ENCODE peak calls at places on chromosome X, in six cellular contexts. One of them, this sample, is unnamed.

GRCh38 chrX:37860731-37861130 is 13.4 kb upstream of the DYNLT3 start:
- DNase-seq in activated CD4-positive, alpha-beta T cell treated with anti-CD3 and anti-CD28 coated beads, Interleukin-2, amount 10 ng/mL, durations not matched to agents 7 days and 5 days: no peak
- DNase-seq in hypothalamus: no peak
- DNase-seq in stimulated activated CD8-positive, alpha-beta memory T cell treated with anti-CD3 and anti-CD28 coated beads, Interleukin-4, amount 100 ng/mL, for 24 hours: no peak
- DNase-seq in activated T-cell treated with anti-CD3 and anti-CD28 coated beads, Interleukin-2, amount 50 U/mL, for 72 hours: no peak
- DNase-seq in GM18507: no peak
- DNase-seq in this sample: no peak

GRCh38 chrX:103536732-103537131 is 17.4 kb upstream of the RAB40A start:
- DNase-seq in hypothalamus: no peak
- DNase-seq in activated T-cell treated with anti-CD3 and anti-CD28 coated beads, Interleukin-2, amount 50 U/mL, for 72 hours: no peak
- DNase-seq in GM18507: no peak
- DNase-seq in stimulated activated CD8-positive, alpha-beta memory T cell treated with anti-CD3 and anti-CD28 coated beads, Interleukin-4, amount 100 ng/mL, for 24 hours: no peak
- DNase-seq in activated CD4-positive, alpha-beta T cell treated with anti-CD3 and anti-CD28 coated beads, Interleukin-2, amount 10 ng/mL, durations not matched to agents 7 days and 5 days: no peak
- DNase-seq in this sample: no peak

GRCh38 chrX:9665113-9665512 is 100.5 kb downstream of the GPR143 start:
- DNase-seq in GM18507: no peak
- DNase-seq in stimulated activated CD8-positive, alpha-beta memory T cell treated with anti-CD3 and anti-CD28 coated beads, Interleukin-4, amount 100 ng/mL, for 24 hours: no peak
- DNase-seq in activated T-cell treated with anti-CD3 and anti-CD28 coated beads, Interleukin-2, amount 50 U/mL, for 72 hours: no peak
- DNase-seq in activated CD4-positive, alpha-beta T cell treated with anti-CD3 and anti-CD28 coated beads, Interleukin-2, amount 10 ng/mL, durations not matched to agents 7 days and 5 days: no peak
- DNase-seq in hypothalamus: no peak
- DNase-seq in this sample: no peak

GRCh38 chrX:10175317-10175871 is 18.6 kb downstream of the CLCN4 start:
- DNase-seq in stimulated activated CD8-positive, alpha-beta memory T cell treated with anti-CD3 and anti-CD28 coated beads, Interleukin-4, amount 100 ng/mL, for 24 hours: no peak
- DNase-seq in activated CD4-positive, alpha-beta T cell treated with anti-CD3 and anti-CD28 coated beads, Interleukin-2, amount 10 ng/mL, durations not matched to agents 7 days and 5 days: no peak
- DNase-seq in GM18507: no peak
- DNase-seq in hypothalamus: peak
- DNase-seq in activated T-cell treated with anti-CD3 and anti-CD28 coated beads, Interleukin-2, amount 50 U/mL, for 72 hours: no peak
- DNase-seq in this sample: no peak

GRCh38 chrX:120560405-120560841 is 339 bp downstream of the CUL4B start:
- DNase-seq in activated CD4-positive, alpha-beta T cell treated with anti-CD3 and anti-CD28 coated beads, Interleukin-2, amount 10 ng/mL, durations not matched to agents 7 days and 5 days: peak
- DNase-seq in hypothalamus: peak
- DNase-seq in stimulated activated CD8-positive, alpha-beta memory T cell treated with anti-CD3 and anti-CD28 coated beads, Interleukin-4, amount 100 ng/mL, for 24 hours: peak
- DNase-seq in GM18507: no peak
- DNase-seq in activated T-cell treated with anti-CD3 and anti-CD28 coated beads, Interleukin-2, amount 50 U/mL, for 72 hours: peak
- DNase-seq in this sample: no peak

GRCh38 chrX:16834811-16835210 is 35.4 kb downstream of the RBBP7 start:
- DNase-seq in hypothalamus: no peak
- DNase-seq in activated T-cell treated with anti-CD3 and anti-CD28 coated beads, Interleukin-2, amount 50 U/mL, for 72 hours: no peak
- DNase-seq in stimulated activated CD8-positive, alpha-beta memory T cell treated with anti-CD3 and anti-CD28 coated beads, Interleukin-4, amount 100 ng/mL, for 24 hours: no peak
- DNase-seq in activated CD4-positive, alpha-beta T cell treated with anti-CD3 and anti-CD28 coated beads, Interleukin-2, amount 10 ng/mL, durations not matched to agents 7 days and 5 days: no peak
- DNase-seq in GM18507: no peak
- DNase-seq in this sample: no peak

GRCh38 chrX:154490021-154490413 is 412 bp downstream of the SLC10A3 start:
- DNase-seq in hypothalamus: no peak
- DNase-seq in GM18507: no peak
- DNase-seq in activated T-cell treated with anti-CD3 and anti-CD28 coated beads, Interleukin-2, amount 50 U/mL, for 72 hours: peak
- DNase-seq in stimulated activated CD8-positive, alpha-beta memory T cell treated with anti-CD3 and anti-CD28 coated beads, Interleukin-4, amount 100 ng/mL, for 24 hours: no peak
- DNase-seq in activated CD4-positive, alpha-beta T cell treated with anti-CD3 and anti-CD28 coated beads, Interleukin-2, amount 10 ng/mL, durations not matched to agents 7 days and 5 days: peak
- DNase-seq in this sample: no peak

GRCh38 chrX:115372026-115372610 is 82.6 kb downstream of the LUZP4 start:
- DNase-seq in activated CD4-positive, alpha-beta T cell treated with anti-CD3 and anti-CD28 coated beads, Interleukin-2, amount 10 ng/mL, durations not matched to agents 7 days and 5 days: no peak
- DNase-seq in hypothalamus: no peak
- DNase-seq in GM18507: no peak
- DNase-seq in stimulated activated CD8-positive, alpha-beta memory T cell treated with anti-CD3 and anti-CD28 coated beads, Interleukin-4, amount 100 ng/mL, for 24 hours: no peak
- DNase-seq in activated T-cell treated with anti-CD3 and anti-CD28 coated beads, Interleukin-2, amount 50 U/mL, for 72 hours: no peak
- DNase-seq in this sample: no peak

GRCh38 chrX:112630187-112630586 is 49.6 kb downstream of the LHFPL1 start:
- DNase-seq in GM18507: no peak
- DNase-seq in activated CD4-positive, alpha-beta T cell treated with anti-CD3 and anti-CD28 coated beads, Interleukin-2, amount 10 ng/mL, durations not matched to agents 7 days and 5 days: no peak
- DNase-seq in hypothalamus: no peak
- DNase-seq in activated T-cell treated with anti-CD3 and anti-CD28 coated beads, Interleukin-2, amount 50 U/mL, for 72 hours: no peak
- DNase-seq in stimulated activated CD8-positive, alpha-beta memory T cell treated with anti-CD3 and anti-CD28 coated beads, Interleukin-4, amount 100 ng/mL, for 24 hours: no peak
- DNase-seq in this sample: no peak

GRCh38 chrX:129115104-129115503 is 408.2 kb downstream of the SMARCA1 start:
- DNase-seq in activated CD4-positive, alpha-beta T cell treated with anti-CD3 and anti-CD28 coated beads, Interleukin-2, amount 10 ng/mL, durations not matched to agents 7 days and 5 days: peak
- DNase-seq in activated T-cell treated with anti-CD3 and anti-CD28 coated beads, Interleukin-2, amount 50 U/mL, for 72 hours: peak
- DNase-seq in hypothalamus: no peak
- DNase-seq in stimulated activated CD8-positive, alpha-beta memory T cell treated with anti-CD3 and anti-CD28 coated beads, Interleukin-4, amount 100 ng/mL, for 24 hours: no peak
- DNase-seq in GM18507: no peak
- DNase-seq in this sample: peak

GRCh38 chrX:150465856-150466775 is 102.3 kb upstream of the MTM1 start:
- DNase-seq in activated T-cell treated with anti-CD3 and anti-CD28 coated beads, Interleukin-2, amount 50 U/mL, for 72 hours: no peak
- DNase-seq in activated CD4-positive, alpha-beta T cell treated with anti-CD3 and anti-CD28 coated beads, Interleukin-2, amount 10 ng/mL, durations not matched to agents 7 days and 5 days: no peak
- DNase-seq in GM18507: no peak
- DNase-seq in stimulated activated CD8-positive, alpha-beta memory T cell treated with anti-CD3 and anti-CD28 coated beads, Interleukin-4, amount 100 ng/mL, for 24 hours: no peak
- DNase-seq in hypothalamus: peak
- DNase-seq in this sample: no peak

GRCh38 chrX:11241720-11242119 is 51.5 kb upstream of the AMELX start:
- DNase-seq in GM18507: no peak
- DNase-seq in activated CD4-positive, alpha-beta T cell treated with anti-CD3 and anti-CD28 coated beads, Interleukin-2, amount 10 ng/mL, durations not matched to agents 7 days and 5 days: no peak
- DNase-seq in stimulated activated CD8-positive, alpha-beta memory T cell treated with anti-CD3 and anti-CD28 coated beads, Interleukin-4, amount 100 ng/mL, for 24 hours: no peak
- DNase-seq in activated T-cell treated with anti-CD3 and anti-CD28 coated beads, Interleukin-2, amount 50 U/mL, for 72 hours: no peak
- DNase-seq in hypothalamus: no peak
- DNase-seq in this sample: no peak

GRCh38 chrX:119502727-119503483 is 34.7 kb downstream of the SLC25A5 start:
- DNase-seq in GM18507: no peak
- DNase-seq in activated CD4-positive, alpha-beta T cell treated with anti-CD3 and anti-CD28 coated beads, Interleukin-2, amount 10 ng/mL, durations not matched to agents 7 days and 5 days: peak
- DNase-seq in hypothalamus: peak
- DNase-seq in activated T-cell treated with anti-CD3 and anti-CD28 coated beads, Interleukin-2, amount 50 U/mL, for 72 hours: no peak
- DNase-seq in stimulated activated CD8-positive, alpha-beta memory T cell treated with anti-CD3 and anti-CD28 coated beads, Interleukin-4, amount 100 ng/mL, for 24 hours: no peak
- DNase-seq in this sample: no peak

GRCh38 chrX:2658585-2659292 is 32.4 kb upstream of the CD99 start:
- DNase-seq in hypothalamus: no peak
- DNase-seq in activated CD4-positive, alpha-beta T cell treated with anti-CD3 and anti-CD28 coated beads, Interleukin-2, amount 10 ng/mL, durations not matched to agents 7 days and 5 days: no peak
- DNase-seq in stimulated activated CD8-positive, alpha-beta memory T cell treated with anti-CD3 and anti-CD28 coated beads, Interleukin-4, amount 100 ng/mL, for 24 hours: no peak
- DNase-seq in GM18507: no peak
- DNase-seq in activated T-cell treated with anti-CD3 and anti-CD28 coated beads, Interleukin-2, amount 50 U/mL, for 72 hours: no peak
- DNase-seq in this sample: no peak

GRCh38 chrX:134601240-134601639 is 57.0 kb downstream of the PLAC1 start:
- DNase-seq in stimulated activated CD8-positive, alpha-beta memory T cell treated with anti-CD3 and anti-CD28 coated beads, Interleukin-4, amount 100 ng/mL, for 24 hours: no peak
- DNase-seq in hypothalamus: no peak
- DNase-seq in activated CD4-positive, alpha-beta T cell treated with anti-CD3 and anti-CD28 coated beads, Interleukin-2, amount 10 ng/mL, durations not matched to agents 7 days and 5 days: no peak
- DNase-seq in GM18507: no peak
- DNase-seq in activated T-cell treated with anti-CD3 and anti-CD28 coated beads, Interleukin-2, amount 50 U/mL, for 72 hours: no peak
- DNase-seq in this sample: no peak

GRCh38 chrX:130109429-130110378 is 593 bp downstream of the ELF4 start:
- DNase-seq in GM18507: no peak
- DNase-seq in activated CD4-positive, alpha-beta T cell treated with anti-CD3 and anti-CD28 coated beads, Interleukin-2, amount 10 ng/mL, durations not matched to agents 7 days and 5 days: no peak
- DNase-seq in stimulated activated CD8-positive, alpha-beta memory T cell treated with anti-CD3 and anti-CD28 coated beads, Interleukin-4, amount 100 ng/mL, for 24 hours: no peak
- DNase-seq in activated T-cell treated with anti-CD3 and anti-CD28 coated beads, Interleukin-2, amount 50 U/mL, for 72 hours: no peak
- DNase-seq in hypothalamus: no peak
- DNase-seq in this sample: no peak

GRCh38 chrX:72201836-72202536 is 20.4 kb downstream of the PIN4 start:
- DNase-seq in activated T-cell treated with anti-CD3 and anti-CD28 coated beads, Interleukin-2, amount 50 U/mL, for 72 hours: no peak
- DNase-seq in GM18507: no peak
- DNase-seq in activated CD4-positive, alpha-beta T cell treated with anti-CD3 and anti-CD28 coated beads, Interleukin-2, amount 10 ng/mL, durations not matched to agents 7 days and 5 days: no peak
- DNase-seq in hypothalamus: no peak
- DNase-seq in stimulated activated CD8-positive, alpha-beta memory T cell treated with anti-CD3 and anti-CD28 coated beads, Interleukin-4, amount 100 ng/mL, for 24 hours: no peak
- DNase-seq in this sample: no peak

This sample was measured in GM13977.